ENCODE peak calls at places on chromosomes 2 and 18, in six cellular contexts. One of them, this sample, is unnamed.

GRCh38 chr2:127365211-127365643 is 22.5 kb downstream of the MAP3K2 start:
- DNase-seq in fibroblast of pulmonary artery: no peak
- DNase-seq in fibroblast of mammary gland: no peak
- DNase-seq in CD8-positive, alpha-beta T cell: no peak
- DNase-seq in MM.1S: no peak
- DNase-seq in IMR-90: peak
- DNase-seq in this sample: no peak

GRCh38 chr2:151852260-151853069 is 24.2 kb upstream of the ARL5A start:
- DNase-seq in fibroblast of pulmonary artery: no peak
- DNase-seq in fibroblast of mammary gland: peak
- DNase-seq in CD8-positive, alpha-beta T cell: no peak
- DNase-seq in MM.1S: no peak
- DNase-seq in IMR-90: no peak
- DNase-seq in this sample: no peak

GRCh38 chr18:13500891-13501887 is 225.2 kb downstream of the FAM210A start:
- DNase-seq in fibroblast of pulmonary artery: peak
- DNase-seq in fibroblast of mammary gland: peak
- DNase-seq in CD8-positive, alpha-beta T cell: no peak
- DNase-seq in MM.1S: no peak
- DNase-seq in IMR-90: peak
- DNase-seq in this sample: no peak

GRCh38 chr2:176325732-176326131 is 56.5 kb downstream of the MTX2 start:
- DNase-seq in fibroblast of pulmonary artery: no peak
- DNase-seq in fibroblast of mammary gland: no peak
- DNase-seq in CD8-positive, alpha-beta T cell: no peak
- DNase-seq in MM.1S: no peak
- DNase-seq in IMR-90: no peak
- DNase-seq in this sample: no peak

GRCh38 chr2:112724611-112725525 is 4.0 kb downstream of the NT5DC4 start:
- DNase-seq in fibroblast of pulmonary artery: no peak
- DNase-seq in fibroblast of mammary gland: no peak
- DNase-seq in CD8-positive, alpha-beta T cell: no peak
- DNase-seq in MM.1S: no peak
- DNase-seq in IMR-90: no peak
- DNase-seq in this sample: no peak

GRCh38 chr18:70337139-70337972 is 48.5 kb downstream of the SOCS6 start:
- DNase-seq in fibroblast of pulmonary artery: peak
- DNase-seq in fibroblast of mammary gland: peak
- DNase-seq in CD8-positive, alpha-beta T cell: no peak
- DNase-seq in MM.1S: peak
- DNase-seq in IMR-90: peak
- DNase-seq in this sample: no peak

GRCh38 chr2:170500770-170501169 is 214.4 kb upstream of the SP5 start:
- DNase-seq in fibroblast of pulmonary artery: no peak
- DNase-seq in fibroblast of mammary gland: peak
- DNase-seq in CD8-positive, alpha-beta T cell: no peak
- DNase-seq in MM.1S: no peak
- DNase-seq in IMR-90: peak
- DNase-seq in this sample: no peak

GRCh38 chr2:153519260-153519875 is 40.8 kb upstream of the RPRM start:
- DNase-seq in fibroblast of pulmonary artery: peak
- DNase-seq in fibroblast of mammary gland: peak
- DNase-seq in CD8-positive, alpha-beta T cell: peak
- DNase-seq in MM.1S: peak
- DNase-seq in IMR-90: peak
- DNase-seq in this sample: no peak

GRCh38 chr2:7812231-7812995 is 869.4 kb upstream of the ID2 start:
- DNase-seq in fibroblast of pulmonary artery: peak
- DNase-seq in fibroblast of mammary gland: peak
- DNase-seq in CD8-positive, alpha-beta T cell: no peak
- DNase-seq in MM.1S: no peak
- DNase-seq in IMR-90: peak
- DNase-seq in this sample: no peak

GRCh38 chr2:124289615-124290014 is 264.5 kb downstream of the CNTNAP5 start:
- DNase-seq in fibroblast of pulmonary artery: no peak
- DNase-seq in fibroblast of mammary gland: no peak
- DNase-seq in CD8-positive, alpha-beta T cell: no peak
- DNase-seq in MM.1S: no peak
- DNase-seq in IMR-90: no peak
- DNase-seq in this sample: no peak

GRCh38 chr2:237501892-237502513 is 15.0 kb downstream of the MLPH start:
- DNase-seq in fibroblast of pulmonary artery: no peak
- DNase-seq in fibroblast of mammary gland: peak
- DNase-seq in CD8-positive, alpha-beta T cell: no peak
- DNase-seq in MM.1S: no peak
- DNase-seq in IMR-90: peak
- DNase-seq in this sample: no peak
- TF ChIP-seq CTCF in fibroblast of pulmonary artery: no peak
- TF ChIP-seq CTCF in fibroblast of mammary gland: no peak
- TF ChIP-seq CTCF in CD8-positive, alpha-beta T cell: no peak
- TF ChIP-seq CTCF in MM.1S: no peak
- TF ChIP-seq CTCF in IMR-90: no peak
- TF ChIP-seq CTCF in this sample: no peak

GRCh38 chr2:209577376-209578357 is 153.8 kb downstream of the MAP2 start:
- DNase-seq in fibroblast of pulmonary artery: peak
- DNase-seq in fibroblast of mammary gland: peak
- DNase-seq in CD8-positive, alpha-beta T cell: no peak
- DNase-seq in MM.1S: peak
- DNase-seq in IMR-90: peak
- DNase-seq in this sample: no peak
- TF ChIP-seq CTCF in fibroblast of pulmonary artery: peak
- TF ChIP-seq CTCF in fibroblast of mammary gland: peak
- TF ChIP-seq CTCF in CD8-positive, alpha-beta T cell: no peak
- TF ChIP-seq CTCF in MM.1S: peak
- TF ChIP-seq CTCF in IMR-90: peak
- TF ChIP-seq CTCF in this sample: peak

GRCh38 chr2:9188823-9189222 is 17.8 kb upstream of the ASAP2 start:
- DNase-seq in fibroblast of pulmonary artery: no peak
- DNase-seq in fibroblast of mammary gland: no peak
- DNase-seq in CD8-positive, alpha-beta T cell: no peak
- DNase-seq in MM.1S: no peak
- DNase-seq in IMR-90: no peak
- DNase-seq in this sample: no peak

GRCh38 chr2:9192712-9193111 is 13.9 kb upstream of the ASAP2 start:
- DNase-seq in fibroblast of pulmonary artery: no peak
- DNase-seq in fibroblast of mammary gland: no peak
- DNase-seq in CD8-positive, alpha-beta T cell: no peak
- DNase-seq in MM.1S: no peak
- DNase-seq in IMR-90: no peak
- DNase-seq in this sample: no peak

GRCh38 chr2:9189901-9190300 is 16.7 kb upstream of the ASAP2 start:
- DNase-seq in fibroblast of pulmonary artery: no peak
- DNase-seq in fibroblast of mammary gland: peak
- DNase-seq in CD8-positive, alpha-beta T cell: no peak
- DNase-seq in MM.1S: no peak
- DNase-seq in IMR-90: no peak
- DNase-seq in this sample: no peak

GRCh38 chr2:9194352-9194751 is 12.3 kb upstream of the ASAP2 start:
- DNase-seq in fibroblast of pulmonary artery: no peak
- DNase-seq in fibroblast of mammary gland: no peak
- DNase-seq in CD8-positive, alpha-beta T cell: no peak
- DNase-seq in MM.1S: no peak
- DNase-seq in IMR-90: no peak
- DNase-seq in this sample: no peak

GRCh38 chr2:9191044-9191481 is 15.5 kb upstream of the ASAP2 start:
- DNase-seq in fibroblast of pulmonary artery: peak
- DNase-seq in fibroblast of mammary gland: peak
- DNase-seq in CD8-positive, alpha-beta T cell: no peak
- DNase-seq in MM.1S: no peak
- DNase-seq in IMR-90: peak
- DNase-seq in this sample: peak
- TF ChIP-seq CTCF in fibroblast of pulmonary artery: no peak
- TF ChIP-seq CTCF in fibroblast of mammary gland: no peak
- TF ChIP-seq CTCF in CD8-positive, alpha-beta T cell: no peak
- TF ChIP-seq CTCF in MM.1S: no peak
- TF ChIP-seq CTCF in IMR-90: no peak
- TF ChIP-seq CTCF in this sample: no peak

DNA sequence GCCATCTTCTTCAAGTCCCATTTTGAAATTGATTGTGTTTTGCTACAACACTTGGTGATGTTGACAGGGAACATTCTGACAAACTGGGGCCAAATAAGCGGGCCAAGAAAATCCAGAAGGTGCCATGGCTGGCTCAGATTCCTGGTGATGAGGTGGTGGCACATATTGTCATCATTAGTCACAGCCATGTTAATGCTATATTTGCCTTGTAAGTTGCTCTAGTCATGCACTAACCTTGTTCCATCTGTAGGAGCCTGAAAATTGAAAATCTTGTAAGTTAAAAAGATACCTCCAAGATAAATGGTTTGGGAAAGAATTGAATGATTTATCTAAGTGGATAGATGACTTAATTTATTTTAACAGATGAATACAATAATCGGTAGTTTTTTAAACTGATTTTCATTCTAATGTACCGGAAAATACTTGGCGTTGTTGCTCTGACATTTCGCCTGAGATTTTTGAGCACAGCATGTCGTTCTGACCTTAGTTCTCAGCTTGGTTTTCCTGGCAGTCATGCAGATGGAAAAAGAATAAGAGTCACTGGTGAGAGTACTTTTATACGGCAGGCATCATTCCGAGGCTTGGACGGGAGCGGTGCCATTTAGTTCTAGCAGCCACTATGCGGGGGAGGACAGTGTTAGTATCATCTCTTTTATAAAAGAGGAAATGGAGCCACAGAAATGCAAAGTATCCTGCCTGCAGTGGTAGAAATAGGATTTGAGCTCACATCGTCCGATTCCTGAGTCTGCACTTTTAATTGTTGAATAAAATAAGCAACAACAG is 133.9 kb downstream of the ZNF532 start:
- DNase-seq in fibroblast of pulmonary artery: peak
- DNase-seq in fibroblast of mammary gland: peak
- DNase-seq in CD8-positive, alpha-beta T cell: no peak
- DNase-seq in MM.1S: no peak
- DNase-seq in IMR-90: peak
- DNase-seq in this sample: no peak
- TF ChIP-seq CTCF in fibroblast of pulmonary artery: no peak
- TF ChIP-seq CTCF in fibroblast of mammary gland: no peak
- TF ChIP-seq CTCF in CD8-positive, alpha-beta T cell: no peak
- TF ChIP-seq CTCF in MM.1S: no peak
- TF ChIP-seq CTCF in IMR-90: no peak
- TF ChIP-seq CTCF in this sample: peak

DNA sequence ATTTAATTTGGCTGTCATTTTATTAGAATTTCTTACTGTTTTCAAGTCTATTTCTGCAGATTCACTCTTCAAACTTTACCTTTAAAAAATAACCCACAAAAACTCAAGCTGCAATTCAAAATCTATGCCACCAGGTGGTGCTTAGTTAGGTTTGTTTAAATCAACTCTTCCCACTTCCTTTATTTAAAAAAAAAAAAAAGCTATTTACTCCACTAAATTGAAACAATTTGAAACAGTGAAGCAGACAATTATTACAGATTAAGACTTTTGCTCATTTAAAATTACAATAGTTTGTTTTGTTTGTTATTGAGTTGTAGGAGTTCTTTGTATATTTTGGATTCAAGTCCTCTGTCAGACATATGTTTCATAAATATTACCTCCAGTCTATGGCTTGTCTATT is 300.0 kb downstream of the PDE11A start:
- DNase-seq in fibroblast of pulmonary artery: peak
- DNase-seq in fibroblast of mammary gland: peak
- DNase-seq in CD8-positive, alpha-beta T cell: no peak
- DNase-seq in MM.1S: peak
- DNase-seq in IMR-90: peak
- DNase-seq in this sample: no peak
- TF ChIP-seq CTCF in fibroblast of pulmonary artery: peak
- TF ChIP-seq CTCF in fibroblast of mammary gland: peak
- TF ChIP-seq CTCF in CD8-positive, alpha-beta T cell: peak
- TF ChIP-seq CTCF in MM.1S: peak
- TF ChIP-seq CTCF in IMR-90: peak
- TF ChIP-seq CTCF in this sample: peak

GRCh38 chr2:235049719-235050118 is 97.9 kb downstream of the SH3BP4 start:
- DNase-seq in fibroblast of pulmonary artery: no peak
- DNase-seq in fibroblast of mammary gland: no peak
- DNase-seq in CD8-positive, alpha-beta T cell: no peak
- DNase-seq in MM.1S: no peak
- DNase-seq in IMR-90: no peak
- DNase-seq in this sample: no peak

GRCh38 chr2:235051436-235052260 is 99.8 kb downstream of the SH3BP4 start:
- DNase-seq in fibroblast of pulmonary artery: peak
- DNase-seq in fibroblast of mammary gland: peak
- DNase-seq in CD8-positive, alpha-beta T cell: no peak
- DNase-seq in MM.1S: no peak
- DNase-seq in IMR-90: peak
- DNase-seq in this sample: no peak

GRCh38 chr2:235049069-235049468 is 97.3 kb downstream of the SH3BP4 start:
- DNase-seq in fibroblast of pulmonary artery: no peak
- DNase-seq in fibroblast of mammary gland: no peak
- DNase-seq in CD8-positive, alpha-beta T cell: no peak
- DNase-seq in MM.1S: no peak
- DNase-seq in IMR-90: no peak
- DNase-seq in this sample: no peak

GRCh38 chr2:235052514-235053354 is 100.9 kb downstream of the SH3BP4 start:
- DNase-seq in fibroblast of pulmonary artery: no peak
- DNase-seq in fibroblast of mammary gland: no peak
- DNase-seq in CD8-positive, alpha-beta T cell: no peak
- DNase-seq in MM.1S: no peak
- DNase-seq in IMR-90: no peak
- DNase-seq in this sample: no peak

DNA sequence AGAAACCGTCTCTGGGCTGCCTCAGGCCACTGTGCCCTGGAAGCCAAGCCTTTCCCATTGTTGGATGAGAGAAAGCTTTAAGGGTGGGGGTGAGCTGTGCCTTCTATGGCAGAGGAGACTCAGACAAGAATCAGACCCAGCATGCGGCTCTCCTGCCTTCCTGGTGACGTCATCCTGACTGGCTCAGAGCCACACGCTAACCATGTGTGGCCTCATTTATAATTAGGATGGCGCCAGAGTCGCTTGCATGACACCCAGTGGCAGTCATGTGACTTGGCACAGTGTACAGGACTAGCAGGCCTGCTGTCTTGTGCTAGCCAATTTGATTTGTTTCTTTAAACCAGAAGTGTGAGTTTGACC is 99.2 kb downstream of the SH3BP4 start:
- DNase-seq in fibroblast of pulmonary artery: peak
- DNase-seq in fibroblast of mammary gland: peak
- DNase-seq in CD8-positive, alpha-beta T cell: no peak
- DNase-seq in MM.1S: no peak
- DNase-seq in IMR-90: peak
- DNase-seq in this sample: no peak
- TF ChIP-seq CTCF in fibroblast of pulmonary artery: no peak
- TF ChIP-seq CTCF in fibroblast of mammary gland: no peak
- TF ChIP-seq CTCF in CD8-positive, alpha-beta T cell: no peak
- TF ChIP-seq CTCF in MM.1S: no peak
- TF ChIP-seq CTCF in IMR-90: peak
- TF ChIP-seq CTCF in this sample: peak

GRCh38 chr2:210577263-210578071 is 21.1 kb downstream of the CPS1 start:
- DNase-seq in fibroblast of pulmonary artery: peak
- DNase-seq in fibroblast of mammary gland: peak
- DNase-seq in CD8-positive, alpha-beta T cell: no peak
- DNase-seq in MM.1S: peak
- DNase-seq in IMR-90: peak
- DNase-seq in this sample: no peak
- TF ChIP-seq CTCF in fibroblast of pulmonary artery: peak
- TF ChIP-seq CTCF in fibroblast of mammary gland: peak
- TF ChIP-seq CTCF in CD8-positive, alpha-beta T cell: peak
- TF ChIP-seq CTCF in MM.1S: peak
- TF ChIP-seq CTCF in IMR-90: peak
- TF ChIP-seq CTCF in this sample: peak